ENCODE peak calls at places on chromosomes 2 and 18, in ten cellular contexts. P is PC-9; E is CD4-positive, alpha-beta memory T cell; Y is PC-3; R is OCI-LY7; D is HepG2; G is CD8-positive, alpha-beta T cell; Q is K562; X is IMR-90; V is mucosa of descending colon. T is an unnamed sample. For H3K9me3, the result is how much of the 10 kb centered on the place peaks cover.

GRCh38 chr2:127330753-127331152 is 36.8 kb upstream of the ERCC3 start:
- DNase-seq in P (no peak), E (no peak), Y (no peak), R (peak), D (no peak), G (no peak), Q (no peak), X (no peak), V (no peak), T (no peak)

GRCh38 chr2:36672199-36672598 is 24.3 kb upstream of the VIT start:
- DNase-seq in P (peak), E (no peak), Y (peak), R (peak), D (peak), G (no peak), Q (peak), X (peak), V (no peak), T (no peak)

GRCh38 chr2:43648979-43649701 is 12.1 kb downstream of the PLEKHH2 start:
- DNase-seq in P (no peak), E (no peak), Y (no peak), R (no peak), D (no peak), G (no peak), Q (no peak), X (peak), V (no peak), T (no peak)

GRCh38 chr2:135991861-135992260 is 6.4 kb upstream of the DARS1 start:
- DNase-seq in P (no peak), E (no peak), Y (peak), R (no peak), D (no peak), G (no peak), Q (no peak), X (no peak), V (no peak), T (no peak)

GRCh38 chr18:6013101-6013790 is 117.9 kb upstream of the TMEM200C start:
- DNase-seq in P (no peak), E (no peak), Y (no peak), R (no peak), D (no peak), G (no peak), Q (no peak), X (peak), V (no peak), T (no peak)

GRCh38 chr18:42164556-42164955 is 209.5 kb downstream of the PIK3C3 start:
- DNase-seq in P (no peak), E (no peak), Y (no peak), R (no peak), D (no peak), G (no peak), Q (no peak), X (no peak), V (no peak), T (no peak)

GRCh38 chr18:12290086-12290485 is 18.0 kb upstream of the TUBB6 start:
- DNase-seq in P (no peak), E (no peak), Y (no peak), R (no peak), D (no peak), G (no peak), Q (no peak), X (no peak), V (no peak), T (no peak)

GRCh38 chr2:47664817-47665216 is 118.1 kb upstream of the MSH6 start:
- DNase-seq in P (no peak), E (no peak), Y (peak), R (peak), D (no peak), G (no peak), Q (peak), X (no peak), V (peak), T (no peak)

GRCh38 chr2:222939979-222940378 is 79.1 kb downstream of the ACSL3 start:
- DNase-seq in P (no peak), E (no peak), Y (no peak), R (no peak), D (no peak), G (no peak), Q (no peak), X (no peak), V (no peak), T (no peak)

GRCh38 chr2:51065276-51065675 is 33.3 kb upstream of the NRXN1 start:
- DNase-seq in P (no peak), E (no peak), Y (peak), R (no peak), D (no peak), G (no peak), Q (no peak), X (peak), V (no peak), T (no peak)

GRCh38 chr2:148209598-148209997 is 188.7 kb downstream of the MBD5 start:
- DNase-seq in P (no peak), E (no peak), Y (peak), R (peak), D (peak), G (no peak), Q (peak), X (no peak), V (no peak), T (no peak)

DNA sequence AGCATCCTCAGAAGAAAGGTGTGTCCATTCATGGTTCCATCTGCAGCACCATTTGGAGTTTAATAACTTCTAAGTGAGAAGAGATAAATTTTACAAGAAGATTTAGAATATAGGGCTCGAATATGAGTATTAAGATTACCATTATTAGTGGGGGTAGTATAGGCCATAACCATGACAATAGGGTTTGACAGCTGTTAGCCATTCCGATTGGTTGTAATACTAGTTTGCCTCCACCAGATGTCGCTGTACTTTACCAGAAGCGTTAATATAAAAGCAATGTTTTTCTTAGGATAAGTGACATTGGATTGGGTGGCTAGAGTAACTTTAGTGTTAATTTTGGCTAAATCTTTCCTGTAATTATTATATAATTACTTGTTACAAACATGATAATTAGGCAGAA is 107.5 kb upstream of the SRD5A2 start:
- DNase-seq in P (no peak), E (no peak), Y (peak), R (peak), D (no peak), G (no peak), Q (peak), X (no peak), V (no peak), T (no peak)
- H3K9me3 ChIP-seq in P (under half), E (under half), Y (under half), R (under half), D (under half), G (under half), Q (under half), X (under half), V (half or more), T (under half)

DNA sequence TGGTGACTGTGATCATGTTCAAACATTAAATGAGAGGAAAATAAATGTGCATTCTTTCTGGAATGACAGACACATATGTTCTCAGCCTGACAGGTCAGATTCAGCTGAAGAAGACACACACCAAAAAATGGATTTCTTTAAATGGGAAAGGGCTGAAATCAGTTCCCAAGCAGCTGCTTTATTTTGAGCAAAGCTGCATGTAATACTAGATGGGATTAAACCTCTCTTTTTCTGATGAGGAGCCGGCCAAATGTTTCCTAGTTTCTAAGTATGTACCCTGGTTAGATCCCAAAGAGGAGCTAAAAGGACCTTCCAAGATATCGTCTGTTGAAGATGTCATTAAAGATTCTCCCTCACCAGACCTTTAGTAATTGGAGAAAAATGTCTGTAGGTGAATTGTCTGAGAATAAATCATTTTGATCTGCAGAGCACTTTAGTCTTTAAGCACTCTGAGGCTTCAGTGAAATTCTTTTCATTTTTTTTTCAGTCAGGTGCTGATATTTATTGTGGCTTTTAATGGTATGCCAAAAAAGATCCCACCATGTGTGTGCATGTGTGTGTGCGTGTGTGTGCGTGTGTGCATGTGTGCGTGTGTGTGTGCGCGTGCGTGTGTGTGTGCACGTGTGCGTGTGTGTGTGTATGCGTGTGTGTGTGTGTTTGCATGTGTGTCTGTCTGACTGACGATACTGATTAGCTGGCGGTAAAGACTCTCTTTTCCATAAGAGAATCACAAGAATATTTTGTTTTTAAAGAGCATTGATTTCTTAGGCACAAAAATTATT is 175.8 kb downstream of the IRS1 start:
- DNase-seq in P (no peak), E (no peak), Y (no peak), R (no peak), D (no peak), G (no peak), Q (no peak), X (no peak), V (no peak), T (no peak)
- H3K4me3 ChIP-seq in P (no peak), E (no peak), Y (no peak), R (no peak), D (no peak), G (no peak), Q (no peak), X (no peak), V (no peak), T (no peak)

DNA sequence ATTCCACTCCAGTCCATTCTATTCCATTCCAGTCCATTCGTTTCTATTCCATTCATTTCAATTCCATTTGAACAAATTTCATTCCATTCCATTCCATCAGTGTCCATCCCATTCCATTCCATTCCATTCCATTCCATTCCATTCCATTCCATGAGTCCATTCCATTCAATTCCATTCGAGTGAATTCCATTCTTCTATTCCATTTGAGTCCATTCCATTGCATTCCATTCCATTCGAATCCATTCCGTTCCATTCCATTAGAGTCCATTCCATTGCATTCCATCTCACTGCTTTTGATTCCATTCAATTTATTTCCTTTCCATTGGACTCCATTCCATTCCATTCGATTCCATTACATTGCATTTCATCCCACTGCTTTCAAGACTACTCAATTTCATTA is 1132.1 kb downstream of the RPIA start:
- DNase-seq in P (no peak), E (no peak), Y (no peak), R (no peak), D (no peak), G (no peak), Q (no peak), X (no peak), V (no peak), T (no peak)
- H3K9me3 ChIP-seq in P (half or more), E (under half), Y (half or more), R (under half), D (under half), G (under half), Q (under half), X (under half), V (half or more), T (under half)

DNA sequence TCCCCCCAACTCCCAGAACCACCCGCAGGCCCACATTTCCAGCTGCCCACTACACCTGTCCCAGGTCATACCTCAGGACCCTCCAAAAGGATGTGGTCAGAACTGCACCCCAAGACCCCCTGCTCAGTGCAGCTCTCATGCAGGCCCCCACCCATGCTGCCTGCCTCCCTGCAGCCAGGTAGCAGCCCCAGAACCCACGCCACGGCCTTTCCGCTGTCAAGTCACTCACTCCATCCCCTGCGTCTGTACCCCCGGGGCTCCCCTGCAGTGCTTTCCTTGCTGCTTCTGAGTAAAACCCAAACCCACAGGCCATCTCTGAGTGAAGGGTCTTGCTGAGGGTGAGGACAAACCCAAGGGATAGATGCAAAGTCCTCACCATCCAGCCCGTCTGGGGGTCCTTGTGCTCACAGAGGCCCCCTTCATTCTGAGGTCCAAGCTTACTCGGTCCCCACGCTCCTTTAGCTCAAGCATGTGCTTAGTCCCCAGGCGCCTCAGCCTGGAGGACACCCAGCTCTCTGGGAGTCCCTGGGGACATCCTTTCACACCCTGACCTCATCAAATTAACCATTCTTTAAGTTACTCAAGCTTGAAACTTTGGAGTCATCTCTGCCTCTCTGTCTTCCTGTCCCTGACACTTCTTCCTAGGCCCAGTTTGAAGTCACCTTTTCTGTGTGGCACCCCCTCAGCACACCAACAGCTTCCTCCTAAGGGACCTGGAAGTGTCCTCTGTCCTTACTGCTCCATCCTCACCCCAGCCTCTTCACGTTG is 130.1 kb downstream of the SMAD7 start:
- DNase-seq in P (no peak), E (no peak), Y (no peak), R (peak), D (no peak), G (no peak), Q (no peak), X (no peak), V (no peak), T (no peak)
- H3K4me3 ChIP-seq in P (no peak), E (no peak), Y (no peak), R (no peak), D (no peak), G (no peak), Q (no peak), X (no peak), V (no peak), T (no peak)

DNA sequence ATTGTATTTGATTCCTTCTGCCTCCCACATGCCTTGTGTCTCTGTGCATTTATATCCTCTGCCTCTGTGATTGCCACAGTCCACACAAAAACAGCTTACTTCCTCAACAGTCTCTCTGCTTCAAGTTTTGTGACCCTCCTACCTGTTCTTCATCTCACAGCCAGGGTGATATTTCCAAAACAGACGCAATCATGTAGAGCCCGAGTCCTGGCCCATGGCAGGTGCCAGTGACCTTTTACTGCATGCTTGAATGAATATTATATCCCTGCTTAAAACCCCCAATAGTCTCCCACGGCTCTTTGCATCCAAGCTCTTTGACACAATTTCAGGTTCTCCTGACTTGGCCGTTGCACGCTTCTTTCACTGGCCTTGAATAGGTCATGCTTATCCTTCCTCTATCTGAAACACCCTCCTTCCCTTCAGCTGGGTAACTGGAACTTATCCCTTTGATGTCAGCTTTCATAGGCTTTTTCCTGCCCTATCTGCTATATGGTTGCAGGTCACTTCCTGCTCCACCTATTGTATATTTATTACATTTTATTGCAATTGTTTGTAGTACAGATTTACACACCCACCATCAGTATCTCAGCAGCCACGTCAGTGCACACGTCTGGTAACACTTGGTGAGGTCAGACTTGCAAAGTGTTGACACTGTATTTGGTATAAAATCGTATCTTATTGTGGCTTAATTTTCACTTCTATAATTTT is 29.7 kb upstream of the IL1B start:
- DNase-seq in P (no peak), E (no peak), Y (no peak), R (no peak), D (no peak), G (no peak), Q (no peak), X (no peak), V (no peak), T (no peak)
- H3K9me3 ChIP-seq in P (under half), E (under half), Y (under half), R (under half), D (under half), G (under half), Q (under half), X (under half), V (under half), T (under half)

GRCh38 chr2:230957756-230958391 is 32.8 kb upstream of the GPR55 start:
- DNase-seq in P (no peak), E (no peak), Y (no peak), R (no peak), D (no peak), G (no peak), Q (no peak), X (no peak), V (no peak), T (no peak)

GRCh38 chr2:230958803-230959756 is 34.0 kb upstream of the GPR55 start:
- DNase-seq in P (no peak), E (no peak), Y (no peak), R (no peak), D (no peak), G (no peak), Q (no peak), X (no peak), V (no peak), T (no peak)

GRCh38 chr2:230954738-230955137 is 29.7 kb upstream of the GPR55 start:
- DNase-seq in P (no peak), E (no peak), Y (no peak), R (no peak), D (no peak), G (no peak), Q (no peak), X (no peak), V (no peak), T (no peak)

GRCh38 chr2:230955163-230955779 is 30.2 kb upstream of the GPR55 start:
- DNase-seq in P (no peak), E (no peak), Y (no peak), R (no peak), D (no peak), G (no peak), Q (no peak), X (no peak), V (no peak), T (no peak)

DNA sequence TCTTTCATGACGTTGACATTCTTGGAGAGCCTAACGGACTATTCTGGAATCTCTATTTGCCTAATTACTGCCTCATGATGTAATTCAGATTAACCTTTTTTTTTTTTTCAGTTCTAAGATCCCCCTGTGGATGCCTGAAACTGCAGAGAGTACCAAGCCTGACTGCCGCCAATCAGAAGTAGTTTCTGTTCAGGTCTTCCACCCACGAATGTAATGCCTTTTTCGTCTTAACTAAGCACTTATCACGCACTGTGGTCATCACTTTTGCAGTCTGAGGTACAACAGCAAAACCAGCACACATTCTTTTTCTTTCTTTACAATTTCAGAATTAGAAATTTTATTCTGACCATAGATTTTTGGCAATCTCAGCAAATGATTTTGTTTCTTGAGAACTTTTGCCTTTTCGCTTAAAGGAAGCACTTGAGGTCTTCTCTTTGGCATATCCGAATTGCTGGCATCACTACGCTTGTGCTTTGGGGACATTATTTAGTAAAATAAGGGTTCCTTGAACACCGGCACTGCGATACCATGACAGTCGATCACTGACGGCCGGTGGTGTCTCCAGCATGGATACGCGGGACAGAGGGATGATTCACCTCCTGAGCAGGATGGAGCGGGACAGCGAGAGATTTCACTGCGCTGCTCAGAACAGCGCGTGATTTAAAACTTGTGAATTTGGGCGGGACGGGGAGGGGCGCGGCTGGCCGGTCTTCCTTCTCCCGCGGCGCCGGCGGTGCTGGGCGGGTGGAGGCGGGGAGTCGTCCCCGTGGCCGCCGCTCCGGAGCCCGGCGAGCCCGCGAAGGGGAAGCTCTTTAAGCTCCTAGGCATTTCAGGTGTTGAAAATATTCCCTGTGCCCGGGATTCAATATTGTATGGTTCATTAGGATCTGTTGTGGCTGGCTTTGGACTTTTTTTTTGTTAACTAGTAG is 32.0 kb upstream of the GPR55 start:
- DNase-seq in P (no peak), E (peak), Y (peak), R (no peak), D (no peak), G (no peak), Q (peak), X (peak), V (peak), T (no peak)
- H3K4me3 ChIP-seq in P (no peak), E (peak), Y (peak), R (no peak), D (no peak), G (peak), Q (no peak), X (peak), V (no peak), T (peak)

DNA sequence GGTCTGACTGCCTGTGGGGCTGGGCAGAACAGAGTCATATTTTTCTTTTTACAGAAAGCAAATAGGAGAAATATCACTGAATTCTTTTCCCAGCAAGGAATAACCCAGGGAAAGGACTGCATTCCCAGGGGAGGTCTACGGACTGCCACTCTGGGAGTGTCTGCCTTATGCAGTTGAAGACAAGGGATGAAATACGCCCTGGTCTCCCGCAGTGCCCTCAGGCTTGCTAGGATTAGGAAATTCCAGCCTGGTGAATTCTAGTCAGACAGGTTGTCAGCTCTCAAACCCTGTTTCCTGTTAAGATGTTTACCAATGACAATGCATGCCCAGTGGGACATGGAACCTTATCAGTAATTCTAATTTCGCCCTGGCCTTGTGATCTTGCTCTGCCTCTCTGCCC is 30.3 kb upstream of the PDK1 start:
- DNase-seq in P (peak), E (no peak), Y (peak), R (peak), D (no peak), G (no peak), Q (no peak), X (no peak), V (no peak), T (no peak)
- H3K9me3 ChIP-seq in P (under half), E (under half), Y (under half), R (under half), D (under half), G (under half), Q (under half), X (under half), V (under half), T (under half)